ENCODE peak calls at places on chromosomes 5 and 9, in nine cellular contexts. G, Q, H, C, N, O, B, X and V are unnamed samples.

GRCh38 chr9:108562176-108562575 is 293.6 kb downstream of the ACTL7B start:
- DNase-seq in G (no peak), Q (no peak), H (no peak), C (no peak), N (no peak), O (no peak), B (no peak), X (no peak), V (no peak)

GRCh38 chr9:77981332-77981731 is 50.3 kb downstream of the GNAQ start:
- DNase-seq in G (peak; percentile 61), Q (peak; percentile 43), H (no peak), C (no peak), N (no peak), O (peak; percentile 79), B (peak; percentile 51), X (no peak), V (no peak)

GRCh38 chr9:34891386-34891785 is 66.7 kb upstream of the PHF24 start:
- DNase-seq in G (no peak), Q (no peak), H (no peak), C (no peak), N (no peak), O (no peak), B (peak; percentile 2), X (no peak), V (no peak)

GRCh38 chr5:61245936-61246335 is 83.7 kb upstream of the SMIM15 start:
- DNase-seq in G (no peak), Q (no peak), H (no peak), C (no peak), N (no peak), O (no peak), B (no peak), X (no peak), V (no peak)

GRCh38 chr5:171680485-171680884 is 105.1 kb upstream of the SMIM23 start:
- DNase-seq in G (no peak), Q (no peak), H (no peak), C (no peak), N (no peak), O (no peak), B (no peak), X (no peak), V (no peak)

GRCh38 chr5:138469540-138470321 is 4.5 kb downstream of the EGR1 start:
- DNase-seq in G (peak; percentile 91), Q (peak; percentile 84), H (peak; percentile 88), C (peak; percentile 78), N (no peak), O (no peak), B (peak; percentile 78), X (no peak), V (peak; percentile 74)

GRCh38 chr5:118558871-118559270 is 429.5 kb downstream of the DTWD2 start:
- DNase-seq in G (no peak), Q (no peak), H (no peak), C (no peak), N (no peak), O (no peak), B (no peak), X (no peak), V (no peak)

GRCh38 chr9:94449486-94449885 is 105.4 kb upstream of the PCAT7 start:
- DNase-seq in G (no peak), Q (no peak), H (no peak), C (no peak), N (no peak), O (no peak), B (no peak), X (no peak), V (no peak)

GRCh38 chr5:58462154-58462553 is 2.3 kb upstream of the PLK2 start:
- DNase-seq in G (no peak), Q (peak; percentile 76), H (peak; percentile 39), C (no peak), N (no peak), O (no peak), B (no peak), X (no peak), V (peak; percentile 61)

GRCh38 chr5:74040065-74040551 is 414.1 kb downstream of the ARHGEF28 start:
- DNase-seq in G (peak; percentile 90), Q (no peak), H (no peak), C (no peak), N (no peak), O (no peak), B (peak; percentile 80), X (no peak), V (no peak)

GRCh38 chr5:94031631-94032030 is 290.2 kb upstream of the POU5F2 start:
- DNase-seq in G (peak; percentile 7), Q (no peak), H (no peak), C (no peak), N (no peak), O (no peak), B (peak; percentile 77), X (no peak), V (no peak)

GRCh38 chr5:6633469-6634326 is 458 bp downstream of the SRD5A1 start:
- DNase-seq in G (peak; percentile 22), Q (no peak), H (no peak), C (no peak), N (no peak), O (peak; percentile 39), B (peak; percentile 44), X (no peak), V (no peak)

GRCh38 chr9:130478152-130478551 is 33.4 kb downstream of the ASS1 start:
- DNase-seq in G (no peak), Q (no peak), H (no peak), C (no peak), N (no peak), O (no peak), B (no peak), X (no peak), V (no peak)

GRCh38 chr9:130482463-130482862 is 37.7 kb downstream of the ASS1 start:
- DNase-seq in G (no peak), Q (no peak), H (no peak), C (no peak), N (no peak), O (no peak), B (no peak), X (no peak), V (no peak)

GRCh38 chr9:130478731-130479575 is 34.2 kb downstream of the ASS1 start:
- DNase-seq in G (no peak), Q (no peak), H (no peak), C (no peak), N (no peak), O (no peak), B (no peak), X (no peak), V (no peak)

GRCh38 chr9:130479587-130479986 is 34.8 kb downstream of the ASS1 start:
- DNase-seq in G (no peak), Q (no peak), H (no peak), C (no peak), N (no peak), O (no peak), B (no peak), X (no peak), V (no peak)

GRCh38 chr9:130480673-130481072 is 35.9 kb downstream of the ASS1 start:
- DNase-seq in G (no peak), Q (no peak), H (no peak), C (no peak), N (no peak), O (no peak), B (no peak), X (no peak), V (no peak)
- TF ChIP-seq CTCF in G (no peak), Q (peak; percentile 6), H (peak; percentile 51), C (no peak), N (no peak), O (no peak), B (no peak), X (no peak), V (peak; percentile 18)

DNA sequence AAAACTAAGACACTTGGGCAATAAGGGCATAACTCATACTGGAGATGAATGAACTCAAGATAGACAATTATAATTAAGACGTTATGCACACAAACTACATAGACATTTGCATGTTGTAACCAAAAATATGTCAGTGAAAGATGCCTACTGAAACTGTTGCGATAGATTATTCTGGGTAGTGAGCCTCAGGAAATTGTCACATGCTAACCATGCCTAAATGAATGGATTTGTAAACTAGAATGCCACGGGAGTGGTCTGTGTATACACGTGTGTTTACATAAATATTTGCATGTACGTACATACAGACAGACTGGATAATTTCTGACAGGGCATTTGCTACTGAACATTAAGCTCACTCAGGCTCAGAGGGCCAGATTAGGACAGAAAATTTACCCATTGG is 1.2 kb downstream of the NIPSNAP3B start:
- DNase-seq in G (no peak), Q (no peak), H (no peak), C (no peak), N (no peak), O (no peak), B (no peak), X (no peak), V (no peak)
- H3K4me3 ChIP-seq in G (no peak overlapping the region), Q (no peak overlapping the region), H (no peak overlapping the region), C (no peak overlapping the region), N (no peak overlapping the region), O (no peak overlapping the region), B (no peak overlapping the region), X (no peak overlapping the region), V (no peak overlapping the region)

GRCh38 chr5:1227669-1228068 is 2.5 kb downstream of the SLC6A18 start:
- DNase-seq in G (peak; percentile 5), Q (no peak), H (no peak), C (no peak), N (no peak), O (peak; percentile 61), B (peak; percentile 48), X (no peak), V (no peak)

GRCh38 chr5:1225081-1225480 is at the start of gene SLC6A18:
- DNase-seq in G (no peak), Q (no peak), H (no peak), C (no peak), N (no peak), O (no peak), B (no peak), X (no peak), V (no peak)

GRCh38 chr5:1224631-1225030 is 550 bp upstream of the SLC6A18 start:
- DNase-seq in G (no peak), Q (no peak), H (no peak), C (no peak), N (no peak), O (no peak), B (no peak), X (no peak), V (no peak)

GRCh38 chr5:1226839-1227238 is 1.7 kb downstream of the SLC6A18 start:
- DNase-seq in G (no peak), Q (no peak), H (no peak), C (no peak), N (no peak), O (no peak), B (no peak), X (no peak), V (no peak)

GRCh38 chr5:1226231-1226630 is 1.1 kb downstream of the SLC6A18 start:
- DNase-seq in G (no peak), Q (no peak), H (no peak), C (no peak), N (no peak), O (no peak), B (no peak), X (no peak), V (no peak)
- TF ChIP-seq CTCF in G (no peak), Q (no peak), H (no peak), C (no peak), N (no peak), O (no peak), B (no peak), X (no peak), V (no peak)

DNA sequence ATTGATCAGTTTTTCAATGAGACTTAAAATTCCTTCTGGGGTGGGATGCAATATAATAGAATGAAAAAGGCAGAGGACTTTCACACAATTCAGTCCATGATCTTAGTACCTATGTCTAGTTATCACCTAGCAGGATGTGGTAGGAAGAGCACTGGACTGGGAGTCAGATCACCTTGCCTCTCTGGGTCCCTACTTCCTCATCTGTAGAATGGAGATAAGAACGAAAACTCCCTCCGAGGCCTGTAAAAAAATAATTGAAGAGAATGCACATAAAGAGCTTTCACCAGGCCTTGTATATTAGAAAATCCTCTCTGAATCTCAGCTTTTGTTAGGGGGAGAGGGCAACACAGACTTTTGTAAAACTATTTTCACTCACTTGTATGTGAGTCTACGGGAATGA is 681 bp upstream of the TMEFF1 start:
- DNase-seq in G (no peak), Q (no peak), H (no peak), C (no peak), N (no peak), O (peak; percentile 23), B (no peak), X (no peak), V (no peak)
- H3K4me3 ChIP-seq in G (no peak overlapping the region), Q (peak overlapping the region; percentile 64), H (no peak overlapping the region), C (no peak overlapping the region), N (no peak overlapping the region), O (no peak overlapping the region), B (peak overlapping the region; percentile 35), X (no peak overlapping the region), V (peak overlapping the region; percentile 40)